ENCODE peak calls at places on chromosomes 1 and 21, in six cellular contexts. One of them, this sample, is unnamed. For H3K4me1, the result is how much of the 10 kb centered on the place peaks cover.

GRCh38 chr1:180952657-180953013 is 39.9 kb downstream of the KIAA1614 start:
- DNase-seq in IMR-90: no peak
- DNase-seq in hepatocyte: no peak
- DNase-seq in A549: no peak
- DNase-seq in lung: no peak
- DNase-seq in heart left ventricle: no peak
- DNase-seq in this sample: no peak

GRCh38 chr1:55586771-55587170 is 371.6 kb upstream of the USP24 start:
- DNase-seq in IMR-90: no peak
- DNase-seq in hepatocyte: no peak
- DNase-seq in A549: no peak
- DNase-seq in lung: no peak
- DNase-seq in heart left ventricle: no peak
- DNase-seq in this sample: no peak

GRCh38 chr1:114522264-114522575 is 11.2 kb upstream of the TRIM33 start:
- DNase-seq in IMR-90: no peak
- DNase-seq in hepatocyte: no peak
- DNase-seq in A549: no peak
- DNase-seq in lung: no peak
- DNase-seq in heart left ventricle: no peak
- DNase-seq in this sample: no peak

GRCh38 chr21:41712730-41713129 is 54.1 kb downstream of the RIPK4 start:
- DNase-seq in IMR-90: no peak
- DNase-seq in hepatocyte: no peak
- DNase-seq in A549: no peak
- DNase-seq in lung: no peak
- DNase-seq in heart left ventricle: no peak
- DNase-seq in this sample: no peak

GRCh38 chr1:65924471-65924870 is 131.8 kb downstream of the PDE4B start:
- DNase-seq in IMR-90: peak
- DNase-seq in hepatocyte: peak
- DNase-seq in A549: no peak
- DNase-seq in lung: no peak
- DNase-seq in heart left ventricle: no peak
- DNase-seq in this sample: no peak

GRCh38 chr1:21773585-21773984 is 9.4 kb downstream of the USP48 start:
- DNase-seq in IMR-90: no peak
- DNase-seq in hepatocyte: no peak
- DNase-seq in A549: no peak
- DNase-seq in lung: no peak
- DNase-seq in heart left ventricle: no peak
- DNase-seq in this sample: no peak

GRCh38 chr1:156410740-156411139 is 41.7 kb downstream of the RHBG start:
- DNase-seq in IMR-90: no peak
- DNase-seq in hepatocyte: no peak
- DNase-seq in A549: no peak
- DNase-seq in lung: no peak
- DNase-seq in heart left ventricle: no peak
- DNase-seq in this sample: no peak

GRCh38 chr21:38323721-38324591 is 67.2 kb downstream of the KCNJ15 start:
- DNase-seq in IMR-90: peak
- DNase-seq in hepatocyte: peak
- DNase-seq in A549: no peak
- DNase-seq in lung: no peak
- DNase-seq in heart left ventricle: no peak
- DNase-seq in this sample: no peak

GRCh38 chr1:174812026-174812425 is 187.7 kb upstream of the CACYBP start:
- DNase-seq in IMR-90: no peak
- DNase-seq in hepatocyte: no peak
- DNase-seq in A549: no peak
- DNase-seq in lung: no peak
- DNase-seq in heart left ventricle: no peak
- DNase-seq in this sample: no peak

GRCh38 chr1:212691561-212692071 is 8.0 kb downstream of the BATF3 start:
- DNase-seq in IMR-90: no peak
- DNase-seq in hepatocyte: no peak
- DNase-seq in A549: no peak
- DNase-seq in lung: no peak
- DNase-seq in heart left ventricle: no peak
- DNase-seq in this sample: no peak

GRCh38 chr1:29387210-29387609 is 150.9 kb downstream of the PTPRU start:
- DNase-seq in IMR-90: no peak
- DNase-seq in hepatocyte: no peak
- DNase-seq in A549: no peak
- DNase-seq in lung: no peak
- DNase-seq in heart left ventricle: no peak
- DNase-seq in this sample: no peak

GRCh38 chr1:184745929-184746583 is 8.6 kb downstream of the EDEM3 start:
- DNase-seq in IMR-90: no peak
- DNase-seq in hepatocyte: no peak
- DNase-seq in A549: no peak
- DNase-seq in lung: no peak
- DNase-seq in heart left ventricle: no peak
- DNase-seq in this sample: no peak

GRCh38 chr1:199394856-199395255 is 632.7 kb upstream of the NR5A2 start:
- DNase-seq in IMR-90: no peak
- DNase-seq in hepatocyte: no peak
- DNase-seq in A549: no peak
- DNase-seq in lung: no peak
- DNase-seq in heart left ventricle: no peak
- DNase-seq in this sample: no peak

GRCh38 chr1:111199881-111200801 is at the start of gene DENND2D:
- DNase-seq in IMR-90: no peak
- DNase-seq in hepatocyte: no peak
- DNase-seq in A549: no peak
- DNase-seq in lung: peak
- DNase-seq in heart left ventricle: peak
- DNase-seq in this sample: peak

GRCh38 chr1:37797750-37798345 is 4.2 kb downstream of the MANEAL start:
- DNase-seq in IMR-90: peak
- DNase-seq in hepatocyte: no peak
- DNase-seq in A549: no peak
- DNase-seq in lung: no peak
- DNase-seq in heart left ventricle: no peak
- DNase-seq in this sample: no peak

GRCh38 chr1:4172659-4173599 is 272.9 kb upstream of the C1orf174 start:
- DNase-seq in IMR-90: no peak
- DNase-seq in hepatocyte: no peak
- DNase-seq in A549: peak
- DNase-seq in lung: no peak
- DNase-seq in heart left ventricle: no peak
- DNase-seq in this sample: peak

GRCh38 chr1:160006312-160006940 is 25.4 kb downstream of the PIGM start:
- DNase-seq in IMR-90: peak
- DNase-seq in hepatocyte: peak
- DNase-seq in A549: peak
- DNase-seq in lung: peak
- DNase-seq in heart left ventricle: peak
- DNase-seq in this sample: peak

GRCh38 chr21:37974081-37974480 is 57.8 kb upstream of the KCNJ6 start:
- DNase-seq in IMR-90: peak
- DNase-seq in hepatocyte: no peak
- DNase-seq in A549: no peak
- DNase-seq in lung: no peak
- DNase-seq in heart left ventricle: no peak
- DNase-seq in this sample: no peak

GRCh38 chr1:154429841-154430611 is 24.9 kb downstream of the IL6R start:
- DNase-seq in IMR-90: no peak
- DNase-seq in hepatocyte: no peak
- DNase-seq in A549: no peak
- DNase-seq in lung: no peak
- DNase-seq in heart left ventricle: no peak
- DNase-seq in this sample: no peak

DNA sequence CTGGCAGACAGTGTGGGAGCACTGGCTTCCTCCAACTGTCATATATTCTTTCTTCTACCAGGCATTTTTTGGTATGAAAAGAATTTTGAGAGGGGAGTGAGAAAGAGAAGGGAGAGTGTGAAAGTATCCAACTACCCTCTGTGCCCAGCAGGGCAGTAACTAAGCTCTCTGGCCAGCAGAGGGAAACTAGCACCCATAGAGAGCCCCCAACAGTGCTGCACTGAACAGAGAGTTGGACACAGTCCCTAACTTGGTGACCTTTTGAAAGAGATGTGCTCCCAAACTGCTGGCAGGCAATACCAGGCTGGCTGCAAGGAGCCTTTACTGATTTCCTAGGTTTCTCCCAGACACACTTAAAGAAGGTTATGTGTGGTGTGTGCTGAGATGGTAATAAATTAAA is 118.8 kb upstream of the PBX1 start:
- DNase-seq in IMR-90: no peak
- DNase-seq in hepatocyte: peak
- DNase-seq in A549: peak
- DNase-seq in lung: no peak
- DNase-seq in heart left ventricle: peak
- DNase-seq in this sample: no peak
- TF ChIP-seq CTCF in IMR-90: peak
- TF ChIP-seq CTCF in hepatocyte: peak
- TF ChIP-seq CTCF in A549: peak
- TF ChIP-seq CTCF in lung: no peak
- TF ChIP-seq CTCF in heart left ventricle: peak
- TF ChIP-seq CTCF in this sample: no peak

GRCh38 chr1:90126834-90127233 is 131.9 kb downstream of the ZNF326 start:
- DNase-seq in IMR-90: no peak
- DNase-seq in hepatocyte: no peak
- DNase-seq in A549: no peak
- DNase-seq in lung: no peak
- DNase-seq in heart left ventricle: no peak
- DNase-seq in this sample: no peak

GRCh38 chr1:90135306-90135705 is 140.4 kb downstream of the ZNF326 start:
- DNase-seq in IMR-90: no peak
- DNase-seq in hepatocyte: no peak
- DNase-seq in A549: no peak
- DNase-seq in lung: no peak
- DNase-seq in heart left ventricle: no peak
- DNase-seq in this sample: no peak

GRCh38 chr1:90127288-90127953 is 132.5 kb downstream of the ZNF326 start:
- DNase-seq in IMR-90: no peak
- DNase-seq in hepatocyte: no peak
- DNase-seq in A549: no peak
- DNase-seq in lung: no peak
- DNase-seq in heart left ventricle: no peak
- DNase-seq in this sample: no peak

GRCh38 chr1:90133133-90133532 is 138.2 kb downstream of the ZNF326 start:
- DNase-seq in IMR-90: peak
- DNase-seq in hepatocyte: peak
- DNase-seq in A549: no peak
- DNase-seq in lung: peak
- DNase-seq in heart left ventricle: no peak
- DNase-seq in this sample: no peak

GRCh38 chr1:90132306-90132705 is 137.4 kb downstream of the ZNF326 start:
- DNase-seq in IMR-90: no peak
- DNase-seq in hepatocyte: no peak
- DNase-seq in A549: no peak
- DNase-seq in lung: no peak
- DNase-seq in heart left ventricle: no peak
- DNase-seq in this sample: no peak
- H3K4me1 ChIP-seq in IMR-90: under half
- H3K4me1 ChIP-seq in hepatocyte: under half
- H3K4me1 ChIP-seq in A549: under half
- H3K4me1 ChIP-seq in lung: under half
- H3K4me1 ChIP-seq in heart left ventricle: under half
- H3K4me1 ChIP-seq in this sample: under half

DNA sequence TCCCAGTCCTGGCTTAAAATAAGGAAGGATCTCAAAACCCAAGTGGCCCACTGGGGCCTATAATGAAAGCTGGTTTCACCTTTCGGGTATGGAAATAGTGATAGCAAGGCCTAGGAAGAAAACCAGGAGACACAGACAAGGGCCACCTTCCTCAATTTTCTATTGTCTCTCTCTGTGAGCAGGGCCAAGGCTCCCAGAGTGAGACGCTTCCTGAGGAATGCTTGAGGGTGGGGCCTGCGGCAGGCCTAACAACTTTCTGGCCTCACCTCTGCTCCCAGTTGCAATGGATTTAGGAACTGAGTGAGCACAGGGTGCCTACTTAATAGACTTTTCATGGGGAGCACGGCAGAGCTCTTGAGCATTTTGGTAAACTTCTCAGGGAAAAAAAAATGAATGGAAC is 300.9 kb downstream of the ASTN1 start:
- DNase-seq in IMR-90: no peak
- DNase-seq in hepatocyte: no peak
- DNase-seq in A549: no peak
- DNase-seq in lung: no peak
- DNase-seq in heart left ventricle: no peak
- DNase-seq in this sample: no peak
- TF ChIP-seq CTCF in IMR-90: no peak
- TF ChIP-seq CTCF in hepatocyte: no peak
- TF ChIP-seq CTCF in A549: no peak
- TF ChIP-seq CTCF in lung: no peak
- TF ChIP-seq CTCF in heart left ventricle: no peak
- TF ChIP-seq CTCF in this sample: no peak

GRCh38 chr1:201756411-201756810 is 72.5 kb upstream of the IPO9 start:
- DNase-seq in IMR-90: peak
- DNase-seq in hepatocyte: peak
- DNase-seq in A549: no peak
- DNase-seq in lung: no peak
- DNase-seq in heart left ventricle: no peak
- DNase-seq in this sample: no peak

GRCh38 chr1:201754353-201754752 is 74.6 kb upstream of the IPO9 start:
- DNase-seq in IMR-90: peak
- DNase-seq in hepatocyte: no peak
- DNase-seq in A549: no peak
- DNase-seq in lung: no peak
- DNase-seq in heart left ventricle: no peak
- DNase-seq in this sample: no peak

GRCh38 chr1:201753492-201753891 is 75.5 kb upstream of the IPO9 start:
- DNase-seq in IMR-90: peak
- DNase-seq in hepatocyte: no peak
- DNase-seq in A549: no peak
- DNase-seq in lung: no peak
- DNase-seq in heart left ventricle: no peak
- DNase-seq in this sample: no peak

GRCh38 chr1:201752333-201752732 is 76.6 kb upstream of the IPO9 start:
- DNase-seq in IMR-90: no peak
- DNase-seq in hepatocyte: no peak
- DNase-seq in A549: no peak
- DNase-seq in lung: no peak
- DNase-seq in heart left ventricle: no peak
- DNase-seq in this sample: no peak

GRCh38 chr1:201755200-201755599 is 73.8 kb upstream of the IPO9 start:
- DNase-seq in IMR-90: no peak
- DNase-seq in hepatocyte: no peak
- DNase-seq in A549: no peak
- DNase-seq in lung: no peak
- DNase-seq in heart left ventricle: no peak
- DNase-seq in this sample: no peak
- H3K4me1 ChIP-seq in IMR-90: under half
- H3K4me1 ChIP-seq in hepatocyte: under half
- H3K4me1 ChIP-seq in A549: half or more
- H3K4me1 ChIP-seq in lung: under half
- H3K4me1 ChIP-seq in heart left ventricle: half or more
- H3K4me1 ChIP-seq in this sample: under half

GRCh38 chr1:25523512-25523911 is 19.9 kb upstream of the LDLRAP1 start:
- DNase-seq in IMR-90: peak
- DNase-seq in hepatocyte: no peak
- DNase-seq in A549: no peak
- DNase-seq in lung: no peak
- DNase-seq in heart left ventricle: no peak
- DNase-seq in this sample: no peak
- TF ChIP-seq CTCF in IMR-90: peak
- TF ChIP-seq CTCF in hepatocyte: no peak
- TF ChIP-seq CTCF in A549: no peak
- TF ChIP-seq CTCF in lung: no peak
- TF ChIP-seq CTCF in heart left ventricle: no peak
- TF ChIP-seq CTCF in this sample: no peak

This sample was measured in stomach.